ENCODE peak calls at places on chromosomes 1 and 21, in seven cellular contexts. I is stimulated activated effector memory CD8-positive, alpha-beta T cell treated with anti-CD3 and anti-CD28 coated beads, Interleukin-12 subunit alpha, Interleukin-12 subunit beta, amount 100 ng/mL, for 72 hours; D is endodermal cell; M is NCI-H446 treated with DMSO at 0.1 percent for 48 hours; Z is HEK293T; P is GM23248; J is effector memory CD8-positive, alpha-beta T cell. L is an unnamed sample.

GRCh38 chr1:89980605-89981004 is 14.3 kb upstream of the ZNF326 start:
- DNase-seq in P (no peak), D (no peak), I (no peak), M (no peak), J (no peak), Z (peak; percentile 60), L (no peak)

GRCh38 chr1:1929102-1929638 is 10.1 kb upstream of the TMEM52 start:
- DNase-seq in P (no peak), D (peak; percentile 46), M (no peak), I (no peak), Z (no peak), J (no peak), L (peak; percentile 28)

GRCh38 chr1:29981586-29982239 is 741.7 kb downstream of the MATN1 start:
- DNase-seq in Z (no peak), M (no peak), J (no peak), P (no peak), I (no peak), D (peak; percentile 41), L (no peak)

GRCh38 chr1:226064816-226065248 is 2.3 kb downstream of the H3-3A start:
- DNase-seq in D (peak; percentile 60), J (peak; percentile 49), I (no peak), Z (peak; percentile 58), P (peak; percentile 82), M (peak; percentile 15), L (no peak)

GRCh38 chr1:3313579-3313955 is 140.9 kb upstream of the ARHGEF16 start:
- DNase-seq in P (peak; percentile 97), Z (no peak), J (no peak), I (no peak), D (peak; percentile 73), M (no peak), L (peak; percentile 46)

GRCh38 chr1:209820986-209821385 is 6.8 kb upstream of the UTP25 start:
- DNase-seq in M (no peak), P (no peak), J (no peak), Z (no peak), D (no peak), I (no peak), L (no peak)

GRCh38 chr1:156572663-156573018 is 276 bp upstream of the IQGAP3 start:
- DNase-seq in I (no peak), D (no peak), M (no peak), J (no peak), P (no peak), Z (no peak), L (no peak)

GRCh38 chr1:8604041-8604942 is 213.1 kb downstream of the RERE start:
- DNase-seq in M (no peak), Z (no peak), P (no peak), I (peak; percentile 14), D (no peak), J (no peak), L (no peak)

GRCh38 chr1:100440075-100440809 is 87.9 kb downstream of the CDC14A start:
- DNase-seq in M (no peak), J (peak; percentile 69), D (peak; percentile 77), P (no peak), I (no peak), Z (no peak), L (no peak)

GRCh38 chr1:190908691-190909090 is 431.0 kb upstream of the BRINP3 start:
- DNase-seq in Z (no peak), P (peak; percentile 0), M (no peak), D (no peak), J (no peak), I (no peak), L (no peak)

GRCh38 chr1:68207129-68207689 is 25.1 kb downstream of the WLS start:
- DNase-seq in Z (no peak), M (no peak), J (no peak), I (no peak), P (peak; percentile 68), D (no peak), L (no peak)

GRCh38 chr1:33372162-33372561 is 51.3 kb upstream of the A3GALT2 start:
- DNase-seq in J (no peak), I (no peak), P (no peak), M (no peak), D (no peak), Z (no peak), L (no peak)

GRCh38 chr21:38544681-38545080 is 46.4 kb upstream of the ERG start:
- DNase-seq in M (no peak), I (no peak), D (no peak), P (peak; percentile 91), Z (no peak), J (no peak), L (no peak)

GRCh38 chr1:241156231-241156965 is 200.6 kb downstream of the RGS7 start:
- DNase-seq in I (no peak), P (peak; percentile 8), D (no peak), J (no peak), Z (no peak), M (no peak), L (no peak)

GRCh38 chr1:234619794-234620247 is 9.8 kb upstream of the IRF2BP2 start:
- DNase-seq in P (peak; percentile 24), I (no peak), M (peak; percentile 65), Z (no peak), J (no peak), D (no peak), L (no peak)

GRCh38 chr1:230730979-230731378 is 16.2 kb upstream of the CAPN9 start:
- DNase-seq in M (no peak), P (no peak), J (no peak), D (no peak), I (no peak), Z (no peak), L (no peak)

GRCh38 chr1:97451422-97451821 is 469.4 kb downstream of the DPYD start:
- DNase-seq in J (no peak), M (no peak), D (no peak), Z (no peak), I (no peak), P (peak; percentile 5), L (no peak)

GRCh38 chr21:26116456-26117011 is 54.0 kb downstream of the APP start:
- DNase-seq in I (no peak), J (no peak), D (peak; percentile 68), M (peak; percentile 60), Z (no peak), P (peak; percentile 80), L (no peak)

L was measured in H9.